ENCODE peak calls at places on chromosomes 12 and 14, in four cellular contexts. Y is fibroblast of the aortic adventitia, T is non-pigmented ciliary epithelial cell, D is left ventricle myocardium inferior. E is an unnamed sample.
A peak's percentile ranks its signal among the peaks of the same experiment; 100 is the strongest.

GRCh38 chr12:94305293-94305957 is 154.2 kb downstream of the CEP83 start:
- DNase-seq in Y (peak; percentile 56), D (no peak), T (peak; percentile 59), E (no peak)

GRCh38 chr14:61478971-61479473 is 157.6 kb downstream of the PRKCH start:
- DNase-seq in T (no peak), Y (no peak), D (no peak), E (no peak)

GRCh38 chr14:95935228-95935822 is 58.7 kb downstream of the TUNAR start:
- DNase-seq in T (peak; percentile 1), Y (peak; percentile 46), D (no peak), E (no peak)

GRCh38 chr14:93986972-93987371 is 10.1 kb upstream of the CCDC197 start:
- DNase-seq in T (no peak), Y (no peak), D (peak; percentile 69), E (peak; percentile 83)

GRCh38 chr14:95025941-95026340 is 131.4 kb downstream of the DICER1 start:
- DNase-seq in T (no peak), D (no peak), Y (no peak), E (no peak)

GRCh38 chr14:99324291-99324690 is 52.3 kb upstream of the BCL11B start:
- DNase-seq in T (no peak), D (no peak), Y (no peak), E (no peak)

GRCh38 chr14:100524933-100525243 is 62.3 kb downstream of the BEGAIN start:
- DNase-seq in T (no peak), D (no peak), Y (no peak), E (no peak)

GRCh38 chr14:61575751-61576150 is 119.6 kb upstream of the HIF1A start:
- DNase-seq in T (no peak), D (no peak), Y (no peak), E (no peak)

GRCh38 chr14:60736494-60736893 is 1.9 kb downstream of the MNAT1 start:
- DNase-seq in Y (peak; percentile 77), D (no peak), T (peak; percentile 67), E (no peak)

GRCh38 chr12:123830675-123831074 is 68.6 kb downstream of the DNAH10 start:
- DNase-seq in Y (no peak), T (no peak), D (no peak), E (no peak)

GRCh38 chr12:93087836-93088610 is 158.9 kb upstream of the EEA1 start:
- DNase-seq in T (no peak), D (no peak), Y (no peak), E (no peak)

GRCh38 chr14:96105089-96105920 is 66.1 kb downstream of the C14orf132 start:
- DNase-seq in T (no peak), Y (peak; percentile 49), D (no peak), E (no peak)

GRCh38 chr12:100141666-100141997 is 1.0 kb downstream of the BLTP3B start:
- DNase-seq in D (no peak), T (peak; percentile 67), Y (peak; percentile 92), E (no peak)

GRCh38 chr12:13099066-13099909 is 4.2 kb downstream of the GSG1 start:
- DNase-seq in D (no peak), T (no peak), Y (no peak), E (no peak)

GRCh38 chr12:26845984-26846383 is 13.0 kb upstream of the ITPR2 start:
- DNase-seq in Y (peak; percentile 98), T (peak; percentile 90), D (no peak), E (no peak)

GRCh38 chr14:32432813-32433538 is 103.9 kb downstream of the AKAP6 start:
- DNase-seq in T (no peak), Y (peak; percentile 34), D (no peak), E (no peak)

GRCh38 chr12:991350-992278 is 591 bp downstream of the ERC1 start:
- DNase-seq in Y (peak; percentile 19), T (no peak), D (no peak), E (no peak)

GRCh38 chr12:20549115-20549719 is 145.9 kb upstream of the SLCO1C1 start:
- DNase-seq in Y (peak; percentile 68), T (no peak), D (no peak), E (no peak)

GRCh38 chr12:54585243-54585642 is 3.2 kb downstream of the PPP1R1A start:
- DNase-seq in Y (no peak), T (no peak), D (no peak), E (no peak)

GRCh38 chr14:105267820-105268548 is 19.7 kb downstream of the BTBD6 start:
- DNase-seq in Y (no peak), D (no peak), T (no peak), E (no peak)

GRCh38 chr12:8018666-8019581 is 13.6 kb upstream of the FOXJ2 start:
- DNase-seq in T (no peak), Y (no peak), D (no peak), E (no peak)

GRCh38 chr12:19750116-19750644 is 310.9 kb downstream of the AEBP2 start:
- DNase-seq in D (no peak), Y (peak; percentile 52), T (no peak), E (no peak)

GRCh38 chr12:59972941-59973340 is 377.1 kb downstream of the SLC16A7 start:
- DNase-seq in Y (peak; percentile 79), D (no peak), T (peak; percentile 19), E (no peak)

GRCh38 chr12:4486049-4486699 is 40.6 kb upstream of the FGF6 start:
- DNase-seq in Y (no peak), T (no peak), D (no peak), E (no peak)

GRCh38 chr14:99176156-99176945 is 95.6 kb downstream of the BCL11B start:
- DNase-seq in D (no peak), Y (no peak), T (no peak), E (no peak)

GRCh38 chr14:105068818-105069217 is 3.6 kb upstream of the GPR132 start:
- DNase-seq in D (no peak), T (no peak), Y (no peak), E (no peak)

GRCh38 chr12:121858662-121859572 is at the start of gene HPD:
- DNase-seq in D (peak; percentile 66), T (peak; percentile 38), Y (peak; percentile 95), E (peak; percentile 88)

GRCh38 chr14:99476864-99477263 is 3.8 kb downstream of the SETD3 start:
- DNase-seq in Y (peak; percentile 26), T (no peak), D (no peak), E (no peak)

GRCh38 chr14:84804498-84805294 is 725.2 kb upstream of the FLRT2 start:
- DNase-seq in T (no peak), Y (no peak), D (no peak), E (no peak)

GRCh38 chr12:583251-583869 is 79.9 kb downstream of the NINJ2 start:
- DNase-seq in D (peak; percentile 82), Y (no peak), T (no peak), E (peak; percentile 74)

GRCh38 chr14:78683206-78683605 is 513.0 kb downstream of the NRXN3 start:
- DNase-seq in T (no peak), Y (no peak), D (no peak), E (no peak)

GRCh38 chr12:6540181-6540877 is 6.0 kb downstream of the GAPDH start:
- DNase-seq in D (peak; percentile 91), T (no peak), Y (peak; percentile 95), E (peak; percentile 93)

GRCh38 chr12:123912415-123913385 is 59.9 kb downstream of the CCDC92 start:
- DNase-seq in D (no peak), T (no peak), Y (no peak), E (no peak)